ENCODE peak calls at places on chromosome 9, in five cellular contexts. One of them, this sample, is unnamed.

GRCh38 chr9:117656007-117656406 is 48.2 kb upstream of the TLR4 start:
- DNase-seq in breast epithelium: no peak
- DNase-seq in AG10803: no peak
- DNase-seq in fibroblast of pulmonary artery: peak
- DNase-seq in right lobe of liver: no peak
- DNase-seq in this sample: peak

GRCh38 chr9:134180786-134181647 is 16.7 kb upstream of the RNU6ATAC start:
- DNase-seq in breast epithelium: no peak
- DNase-seq in AG10803: no peak
- DNase-seq in fibroblast of pulmonary artery: no peak
- DNase-seq in right lobe of liver: peak
- DNase-seq in this sample: no peak

GRCh38 chr9:89606567-89607311 is 1.9 kb downstream of the GADD45G start:
- DNase-seq in breast epithelium: peak
- DNase-seq in AG10803: no peak
- DNase-seq in fibroblast of pulmonary artery: peak
- DNase-seq in right lobe of liver: peak
- DNase-seq in this sample: peak

GRCh38 chr9:136481558-136481957 is 1.3 kb downstream of the SEC16A start:
- DNase-seq in breast epithelium: no peak
- DNase-seq in AG10803: no peak
- DNase-seq in fibroblast of pulmonary artery: no peak
- DNase-seq in right lobe of liver: no peak
- DNase-seq in this sample: peak

GRCh38 chr9:17967731-17968130 is 388.9 kb downstream of the SH3GL2 start:
- DNase-seq in breast epithelium: no peak
- DNase-seq in AG10803: no peak
- DNase-seq in fibroblast of pulmonary artery: no peak
- DNase-seq in right lobe of liver: no peak
- DNase-seq in this sample: no peak

GRCh38 chr9:22274477-22274876 is 172.1 kb upstream of the DMRTA1 start:
- DNase-seq in breast epithelium: no peak
- DNase-seq in AG10803: no peak
- DNase-seq in fibroblast of pulmonary artery: no peak
- DNase-seq in right lobe of liver: no peak
- DNase-seq in this sample: no peak

GRCh38 chr9:80066931-80067330 is 495.2 kb downstream of the TLE4 start:
- DNase-seq in breast epithelium: no peak
- DNase-seq in AG10803: no peak
- DNase-seq in fibroblast of pulmonary artery: no peak
- DNase-seq in right lobe of liver: no peak
- DNase-seq in this sample: peak

GRCh38 chr9:73423891-73424290 is 272.2 kb downstream of the ANXA1 start:
- DNase-seq in breast epithelium: no peak
- DNase-seq in AG10803: no peak
- DNase-seq in fibroblast of pulmonary artery: peak
- DNase-seq in right lobe of liver: no peak
- DNase-seq in this sample: no peak

GRCh38 chr9:29514336-29514735 is 1941.1 kb upstream of the C9orf72 start:
- DNase-seq in breast epithelium: no peak
- DNase-seq in AG10803: no peak
- DNase-seq in fibroblast of pulmonary artery: no peak
- DNase-seq in right lobe of liver: no peak
- DNase-seq in this sample: peak

GRCh38 chr9:4886698-4887097 is 94.0 kb downstream of the RCL1 start:
- DNase-seq in breast epithelium: no peak
- DNase-seq in AG10803: peak
- DNase-seq in fibroblast of pulmonary artery: no peak
- DNase-seq in right lobe of liver: no peak
- DNase-seq in this sample: no peak

GRCh38 chr9:86978413-86978812 is 31.1 kb upstream of the GAS1 start:
- DNase-seq in breast epithelium: no peak
- DNase-seq in AG10803: peak
- DNase-seq in fibroblast of pulmonary artery: peak
- DNase-seq in right lobe of liver: no peak
- DNase-seq in this sample: peak

GRCh38 chr9:73753171-73753570 is 601.5 kb downstream of the ANXA1 start:
- DNase-seq in breast epithelium: no peak
- DNase-seq in AG10803: no peak
- DNase-seq in fibroblast of pulmonary artery: peak
- DNase-seq in right lobe of liver: no peak
- DNase-seq in this sample: peak

GRCh38 chr9:5629312-5630037 is 568 bp downstream of the RIC1 start:
- DNase-seq in breast epithelium: peak
- DNase-seq in AG10803: peak
- DNase-seq in fibroblast of pulmonary artery: peak
- DNase-seq in right lobe of liver: peak
- DNase-seq in this sample: peak

GRCh38 chr9:121660367-121660766 is 8.9 kb downstream of the DAB2IP start:
- DNase-seq in breast epithelium: no peak
- DNase-seq in AG10803: no peak
- DNase-seq in fibroblast of pulmonary artery: no peak
- DNase-seq in right lobe of liver: no peak
- DNase-seq in this sample: no peak

GRCh38 chr9:121656941-121657340 is 5.5 kb downstream of the DAB2IP start:
- DNase-seq in breast epithelium: no peak
- DNase-seq in AG10803: no peak
- DNase-seq in fibroblast of pulmonary artery: no peak
- DNase-seq in right lobe of liver: no peak
- DNase-seq in this sample: no peak

GRCh38 chr9:121660876-121661275 is 9.4 kb downstream of the DAB2IP start:
- DNase-seq in breast epithelium: no peak
- DNase-seq in AG10803: no peak
- DNase-seq in fibroblast of pulmonary artery: no peak
- DNase-seq in right lobe of liver: no peak
- DNase-seq in this sample: no peak

GRCh38 chr9:121658591-121658990 is 7.2 kb downstream of the DAB2IP start:
- DNase-seq in breast epithelium: no peak
- DNase-seq in AG10803: no peak
- DNase-seq in fibroblast of pulmonary artery: no peak
- DNase-seq in right lobe of liver: no peak
- DNase-seq in this sample: no peak

GRCh38 chr9:121658166-121658565 is 6.7 kb downstream of the DAB2IP start:
- DNase-seq in breast epithelium: no peak
- DNase-seq in AG10803: no peak
- DNase-seq in fibroblast of pulmonary artery: no peak
- DNase-seq in right lobe of liver: no peak
- DNase-seq in this sample: no peak
- H3K4me3 ChIP-seq in breast epithelium: no peak
- H3K4me3 ChIP-seq in AG10803: no peak
- H3K4me3 ChIP-seq in fibroblast of pulmonary artery: no peak
- H3K4me3 ChIP-seq in right lobe of liver: no peak
- H3K4me3 ChIP-seq in this sample: no peak

GRCh38 chr9:78118742-78119473 is 87.3 kb upstream of the GNAQ start:
- DNase-seq in breast epithelium: no peak
- DNase-seq in AG10803: peak
- DNase-seq in fibroblast of pulmonary artery: peak
- DNase-seq in right lobe of liver: no peak
- DNase-seq in this sample: peak

GRCh38 chr9:78112004-78112403 is 80.4 kb upstream of the GNAQ start:
- DNase-seq in breast epithelium: no peak
- DNase-seq in AG10803: no peak
- DNase-seq in fibroblast of pulmonary artery: no peak
- DNase-seq in right lobe of liver: no peak
- DNase-seq in this sample: no peak

GRCh38 chr9:78109075-78109474 is 77.5 kb upstream of the GNAQ start:
- DNase-seq in breast epithelium: no peak
- DNase-seq in AG10803: no peak
- DNase-seq in fibroblast of pulmonary artery: no peak
- DNase-seq in right lobe of liver: no peak
- DNase-seq in this sample: no peak

GRCh38 chr9:78114581-78114980 is 83.0 kb upstream of the GNAQ start:
- DNase-seq in breast epithelium: peak
- DNase-seq in AG10803: no peak
- DNase-seq in fibroblast of pulmonary artery: no peak
- DNase-seq in right lobe of liver: no peak
- DNase-seq in this sample: no peak

GRCh38 chr9:78115073-78115472 is 83.5 kb upstream of the GNAQ start:
- DNase-seq in breast epithelium: no peak
- DNase-seq in AG10803: no peak
- DNase-seq in fibroblast of pulmonary artery: peak
- DNase-seq in right lobe of liver: no peak
- DNase-seq in this sample: no peak
- TF ChIP-seq CTCF in breast epithelium: no peak
- TF ChIP-seq CTCF in AG10803: peak
- TF ChIP-seq CTCF in fibroblast of pulmonary artery: peak
- TF ChIP-seq CTCF in right lobe of liver: peak
- TF ChIP-seq CTCF in this sample: peak

GRCh38 chr9:135345775-135346433 is 133.7 kb upstream of the PPP1R26 start:
- DNase-seq in breast epithelium: no peak
- DNase-seq in AG10803: no peak
- DNase-seq in fibroblast of pulmonary artery: no peak
- DNase-seq in right lobe of liver: no peak
- DNase-seq in this sample: no peak

GRCh38 chr9:135346438-135347050 is 133.0 kb upstream of the PPP1R26 start:
- DNase-seq in breast epithelium: no peak
- DNase-seq in AG10803: no peak
- DNase-seq in fibroblast of pulmonary artery: no peak
- DNase-seq in right lobe of liver: no peak
- DNase-seq in this sample: no peak

GRCh38 chr9:135343733-135344522 is 135.7 kb upstream of the PPP1R26 start:
- DNase-seq in breast epithelium: no peak
- DNase-seq in AG10803: peak
- DNase-seq in fibroblast of pulmonary artery: peak
- DNase-seq in right lobe of liver: peak
- DNase-seq in this sample: peak

GRCh38 chr9:135344523-135344901 is 135.1 kb upstream of the PPP1R26 start:
- DNase-seq in breast epithelium: no peak
- DNase-seq in AG10803: no peak
- DNase-seq in fibroblast of pulmonary artery: no peak
- DNase-seq in right lobe of liver: no peak
- DNase-seq in this sample: no peak

DNA sequence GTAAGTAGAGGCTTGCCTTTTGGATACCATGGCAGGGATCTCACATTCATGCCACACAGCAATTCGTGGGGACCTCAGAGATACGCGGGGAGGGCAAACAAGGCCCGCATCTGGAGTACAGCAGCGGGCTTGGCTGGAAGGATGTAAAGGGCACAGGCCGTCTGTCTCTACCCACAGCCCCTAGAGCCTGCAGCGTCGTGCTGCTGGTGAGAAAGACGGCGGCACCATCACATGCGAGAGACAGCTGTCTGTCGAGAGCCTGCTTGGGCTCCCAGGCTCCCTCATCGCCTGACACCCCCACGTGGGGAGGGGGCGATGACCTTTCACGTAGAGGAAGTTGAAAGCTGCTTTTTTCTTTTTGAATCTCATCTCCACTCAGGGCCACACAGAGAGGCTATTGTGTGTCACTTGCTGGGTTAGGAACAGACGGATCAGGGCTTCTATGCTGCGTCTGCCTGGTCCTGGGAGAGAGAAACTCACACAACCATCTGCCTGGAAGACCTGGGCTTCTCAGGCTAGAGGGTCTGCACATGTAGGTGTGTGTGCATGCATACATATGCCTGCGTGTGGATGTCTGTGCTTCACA is 134.6 kb upstream of the PPP1R26 start:
- DNase-seq in breast epithelium: no peak
- DNase-seq in AG10803: no peak
- DNase-seq in fibroblast of pulmonary artery: no peak
- DNase-seq in right lobe of liver: no peak
- DNase-seq in this sample: no peak
- H3K4me3 ChIP-seq in breast epithelium: no peak
- H3K4me3 ChIP-seq in AG10803: no peak
- H3K4me3 ChIP-seq in fibroblast of pulmonary artery: no peak
- H3K4me3 ChIP-seq in right lobe of liver: no peak
- H3K4me3 ChIP-seq in this sample: no peak

DNA sequence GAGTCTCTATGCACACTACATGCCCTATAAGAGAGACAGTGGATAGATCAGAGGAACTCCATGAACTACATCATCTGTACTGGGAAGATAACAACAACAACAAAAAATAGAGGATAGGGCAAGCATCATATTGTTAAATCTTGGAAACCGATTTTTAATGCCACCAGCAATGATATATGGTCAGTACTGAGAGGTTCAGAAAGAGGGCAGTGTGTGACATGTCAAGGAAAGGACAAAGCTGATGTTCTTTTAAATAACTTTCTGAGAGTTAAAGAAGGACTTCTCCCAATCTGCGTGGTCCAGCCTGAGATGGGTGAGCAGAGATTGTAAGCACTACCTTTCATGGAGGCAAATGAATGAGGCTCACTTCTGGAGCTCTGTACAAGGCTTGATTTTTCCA is 62.0 kb upstream of the PHF24 start:
- DNase-seq in breast epithelium: no peak
- DNase-seq in AG10803: no peak
- DNase-seq in fibroblast of pulmonary artery: no peak
- DNase-seq in right lobe of liver: no peak
- DNase-seq in this sample: peak
- TF ChIP-seq CTCF in breast epithelium: no peak
- TF ChIP-seq CTCF in AG10803: no peak
- TF ChIP-seq CTCF in fibroblast of pulmonary artery: peak
- TF ChIP-seq CTCF in right lobe of liver: no peak
- TF ChIP-seq CTCF in this sample: peak

DNA sequence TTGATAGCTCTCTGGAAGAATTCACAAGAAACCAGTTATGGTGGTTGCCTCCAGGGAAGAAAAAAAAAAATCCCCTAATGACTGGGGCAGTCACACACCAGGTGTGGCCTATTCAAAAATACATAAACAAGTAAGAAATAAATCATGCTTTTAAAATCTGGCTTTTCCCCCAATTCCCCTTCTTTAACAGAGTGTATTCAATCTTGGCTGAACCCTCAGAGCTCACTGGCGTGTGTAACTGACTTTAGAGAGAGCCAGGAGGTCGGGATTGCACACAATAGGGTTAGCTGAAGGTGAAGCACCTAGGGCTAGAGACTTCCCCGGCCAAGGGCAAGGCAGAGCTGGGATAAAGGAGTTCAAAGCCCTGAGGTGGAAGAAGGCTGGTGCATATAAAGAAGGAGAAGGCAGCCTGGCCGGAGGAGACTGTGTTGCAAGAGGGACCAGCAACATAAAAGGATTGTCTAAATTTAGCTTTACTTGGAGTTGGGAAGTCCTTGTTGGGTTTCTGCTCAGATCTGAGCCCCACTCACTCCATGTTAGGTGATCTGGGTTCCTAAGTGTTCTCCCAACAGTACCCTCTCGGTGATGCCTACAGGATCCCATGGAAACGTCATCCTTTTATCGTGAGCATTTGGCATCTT is 19.7 kb downstream of the FNBP1 start:
- DNase-seq in breast epithelium: no peak
- DNase-seq in AG10803: no peak
- DNase-seq in fibroblast of pulmonary artery: no peak
- DNase-seq in right lobe of liver: peak
- DNase-seq in this sample: no peak
- H3K4me3 ChIP-seq in breast epithelium: no peak
- H3K4me3 ChIP-seq in AG10803: no peak
- H3K4me3 ChIP-seq in fibroblast of pulmonary artery: no peak
- H3K4me3 ChIP-seq in right lobe of liver: no peak
- H3K4me3 ChIP-seq in this sample: no peak

DNA sequence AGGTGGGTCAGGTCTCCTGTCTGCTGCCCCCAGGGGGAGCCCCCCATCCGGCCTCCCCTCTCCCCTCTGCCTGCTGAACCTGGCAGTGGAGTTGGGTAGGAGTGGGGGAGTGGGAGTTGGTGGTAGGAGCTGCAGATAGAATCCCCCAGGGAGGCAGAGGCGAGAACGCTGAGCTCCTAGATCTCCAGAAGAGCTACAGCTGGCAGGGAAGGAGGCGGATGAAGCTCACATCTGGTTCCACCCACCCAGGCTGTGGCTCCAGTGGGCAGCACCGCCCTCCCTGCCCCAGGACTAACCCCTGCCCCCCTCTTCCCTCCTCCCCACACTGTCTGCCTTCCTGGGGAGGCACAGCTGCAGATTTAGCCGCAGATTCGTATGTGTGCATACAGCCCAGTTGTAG is 34.3 kb downstream of the C9orf50 start:
- DNase-seq in breast epithelium: no peak
- DNase-seq in AG10803: peak
- DNase-seq in fibroblast of pulmonary artery: no peak
- DNase-seq in right lobe of liver: no peak
- DNase-seq in this sample: peak
- TF ChIP-seq CTCF in breast epithelium: no peak
- TF ChIP-seq CTCF in AG10803: no peak
- TF ChIP-seq CTCF in fibroblast of pulmonary artery: no peak
- TF ChIP-seq CTCF in right lobe of liver: no peak
- TF ChIP-seq CTCF in this sample: no peak

This sample was measured in choroid plexus epithelial cell.